ENCODE peak calls at places on chromosomes 16 and 17, in seven cellular contexts. J is lung; X is ovary; E is CD8-positive, alpha-beta T cell; B is neuronal stem cell; V is tibial artery; Y is naive thymus-derived CD4-positive, alpha-beta T cell. C is an unnamed sample.
A peak's percentile ranks its signal among the peaks of the same experiment; 100 is the strongest.

GRCh38 chr16:57624044-57624688 is 4.3 kb upstream of the ADGRG1 start:
- DNase-seq in J (no peak), X (no peak), E (no peak), B (no peak), V (no peak), Y (no peak), C (no peak)

GRCh38 chr17:48505788-48506187 is 25.0 kb downstream of the HOXB1 start:
- DNase-seq in J (no peak), X (no peak), E (no peak), B (no peak), V (no peak), Y (peak; percentile 30), C (peak; percentile 35)

GRCh38 chr17:40021471-40021961 is 6.3 kb downstream of the CSF3 start:
- DNase-seq in J (no peak), X (no peak), E (no peak), B (no peak), V (no peak), Y (no peak), C (no peak)

GRCh38 chr17:55706808-55707773 is 15.6 kb downstream of the TMEM100 start:
- DNase-seq in J (no peak), X (no peak), E (no peak), B (no peak), V (no peak), Y (no peak), C (no peak)

GRCh38 chr16:85554114-85554790 is 58.9 kb upstream of the GSE1 start:
- DNase-seq in J (peak; percentile 83), X (peak; percentile 50), E (peak; percentile 80), B (peak; percentile 54), V (peak; percentile 91), Y (peak; percentile 59), C (peak; percentile 75)

GRCh38 chr16:75323928-75324327 is 72.5 kb upstream of the BCAR1 start:
- DNase-seq in J (no peak), X (no peak), E (no peak), B (no peak), V (no peak), Y (no peak), C (no peak)

GRCh38 chr16:71328151-71328550 is 30.4 kb upstream of the CALB2 start:
- DNase-seq in J (no peak), X (no peak), E (no peak), B (no peak), V (no peak), Y (no peak), C (no peak)

GRCh38 chr17:41678907-41679739 is 9.6 kb upstream of the EIF1 start:
- DNase-seq in J (peak; percentile 65), X (no peak), E (peak; percentile 65), B (no peak), V (no peak), Y (peak; percentile 55), C (peak; percentile 90)

GRCh38 chr17:67027031-67027628 is 17.2 kb upstream of the CACNG1 start:
- DNase-seq in J (no peak), X (no peak), E (no peak), B (no peak), V (no peak), Y (no peak), C (no peak)

GRCh38 chr16:24152826-24153225 is 103.3 kb upstream of the CACNG3 start:
- DNase-seq in J (no peak), X (no peak), E (no peak), B (no peak), V (no peak), Y (no peak), C (no peak)

GRCh38 chr17:71970312-71970711 is 150.5 kb upstream of the SOX9 start:
- DNase-seq in J (no peak), X (no peak), E (no peak), B (no peak), V (no peak), Y (no peak), C (no peak)

GRCh38 chr16:2146739-2147138 is 1.7 kb upstream of the RAB26 start:
- DNase-seq in J (no peak), X (no peak), E (no peak), B (no peak), V (no peak), Y (no peak), C (no peak)

GRCh38 chr17:43377056-43377810 is 21.6 kb upstream of the ARL4D start:
- DNase-seq in J (no peak), X (no peak), E (no peak), B (no peak), V (no peak), Y (no peak), C (no peak)

GRCh38 chr17:78075545-78075944 is 53.0 kb downstream of the TMC6 start:
- DNase-seq in J (no peak), X (no peak), E (no peak), B (no peak), V (no peak), Y (no peak), C (no peak)

GRCh38 chr17:50691550-50692447 is 15.9 kb downstream of the ANKRD40 start:
- DNase-seq in J (peak; percentile 58), X (no peak), E (no peak), B (no peak), V (no peak), Y (no peak), C (no peak)

GRCh38 chr16:62035115-62036092 is 834 bp downstream of the CDH8 start:
- DNase-seq in J (no peak), X (no peak), E (no peak), B (peak; percentile 71), V (peak; percentile 56), Y (no peak), C (no peak)

GRCh38 chr17:7132511-7133094 is 18.0 kb upstream of the ASGR2 start:
- DNase-seq in J (no peak), X (no peak), E (peak; percentile 60), B (peak; percentile 61), V (no peak), Y (peak; percentile 91), C (peak; percentile 91)

GRCh38 chr17:20216154-20216815 is 207.1 kb downstream of the SPECC1 start:
- DNase-seq in J (no peak), X (no peak), E (no peak), B (no peak), V (no peak), Y (no peak), C (no peak)

GRCh38 chr16:17312100-17312732 is 158.5 kb downstream of the XYLT1 start:
- DNase-seq in J (no peak), X (no peak), E (no peak), B (no peak), V (no peak), Y (no peak), C (no peak)

GRCh38 chr17:41748275-41748674 is 13.8 kb upstream of the HAP1 start:
- DNase-seq in J (no peak), X (no peak), E (no peak), B (no peak), V (no peak), Y (no peak), C (no peak)

GRCh38 chr17:540632-541031 is 174.0 kb downstream of the VPS53 start:
- DNase-seq in J (no peak), X (no peak), E (no peak), B (no peak), V (no peak), Y (no peak), C (no peak)

GRCh38 chr17:539048-539447 is 175.6 kb downstream of the VPS53 start:
- DNase-seq in J (no peak), X (no peak), E (no peak), B (no peak), V (no peak), Y (no peak), C (no peak)

GRCh38 chr17:539766-540165 is 174.9 kb downstream of the VPS53 start:
- DNase-seq in J (no peak), X (no peak), E (no peak), B (no peak), V (no peak), Y (no peak), C (no peak)

GRCh38 chr17:537133-537532 is 177.5 kb downstream of the VPS53 start:
- DNase-seq in J (no peak), X (no peak), E (no peak), B (no peak), V (no peak), Y (no peak), C (no peak)

GRCh38 chr17:538096-538973 is 176.3 kb downstream of the VPS53 start:
- DNase-seq in J (no peak), X (no peak), E (no peak), B (no peak), V (no peak), Y (no peak), C (no peak)
- H3K4me1 ChIP-seq in J (peaks cover 8% of the 10 kb centered on the region), X (peaks cover 3% of the 10 kb centered on the region), E (no peaks in the 10 kb centered on the region), B (peaks cover 14% of the 10 kb centered on the region), V (no peaks in the 10 kb centered on the region), Y (no peaks in the 10 kb centered on the region), C (no peaks in the 10 kb centered on the region)

DNA sequence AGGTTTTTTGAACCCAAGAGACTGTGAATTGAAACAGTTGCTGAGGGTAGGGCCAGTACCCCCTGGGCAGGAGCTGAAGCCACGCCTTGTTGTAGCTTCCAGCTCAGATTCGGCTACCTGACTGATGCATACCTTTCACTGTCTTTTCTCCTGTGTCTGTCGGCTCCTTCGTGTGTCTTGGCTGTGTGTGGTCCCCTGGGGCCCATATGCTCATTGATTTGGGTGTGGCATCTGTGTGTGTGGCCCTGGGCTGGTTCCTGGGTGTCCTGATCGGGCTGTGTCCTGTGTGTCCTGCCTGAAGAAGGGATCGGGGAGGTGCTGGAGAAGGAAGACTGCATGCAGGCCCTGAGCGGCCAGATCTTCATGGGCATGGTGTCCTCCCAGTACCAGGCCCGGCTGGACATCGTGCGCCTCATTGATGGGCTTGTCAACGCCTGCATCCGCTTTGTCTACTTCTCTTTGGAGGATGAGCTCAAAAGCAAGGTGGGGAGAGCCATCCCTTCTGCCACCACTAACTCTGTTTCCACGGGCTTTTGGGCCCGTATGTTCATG is 20.9 kb downstream of the CASKIN2 start:
- DNase-seq in J (no peak), X (no peak), E (no peak), B (no peak), V (no peak), Y (no peak), C (no peak)
- H3K4me3 ChIP-seq in J (no peak overlapping the region), X (no peak overlapping the region), E (no peak overlapping the region), B (no peak overlapping the region), V (no peak overlapping the region), Y (no peak overlapping the region), C (no peak overlapping the region)

DNA sequence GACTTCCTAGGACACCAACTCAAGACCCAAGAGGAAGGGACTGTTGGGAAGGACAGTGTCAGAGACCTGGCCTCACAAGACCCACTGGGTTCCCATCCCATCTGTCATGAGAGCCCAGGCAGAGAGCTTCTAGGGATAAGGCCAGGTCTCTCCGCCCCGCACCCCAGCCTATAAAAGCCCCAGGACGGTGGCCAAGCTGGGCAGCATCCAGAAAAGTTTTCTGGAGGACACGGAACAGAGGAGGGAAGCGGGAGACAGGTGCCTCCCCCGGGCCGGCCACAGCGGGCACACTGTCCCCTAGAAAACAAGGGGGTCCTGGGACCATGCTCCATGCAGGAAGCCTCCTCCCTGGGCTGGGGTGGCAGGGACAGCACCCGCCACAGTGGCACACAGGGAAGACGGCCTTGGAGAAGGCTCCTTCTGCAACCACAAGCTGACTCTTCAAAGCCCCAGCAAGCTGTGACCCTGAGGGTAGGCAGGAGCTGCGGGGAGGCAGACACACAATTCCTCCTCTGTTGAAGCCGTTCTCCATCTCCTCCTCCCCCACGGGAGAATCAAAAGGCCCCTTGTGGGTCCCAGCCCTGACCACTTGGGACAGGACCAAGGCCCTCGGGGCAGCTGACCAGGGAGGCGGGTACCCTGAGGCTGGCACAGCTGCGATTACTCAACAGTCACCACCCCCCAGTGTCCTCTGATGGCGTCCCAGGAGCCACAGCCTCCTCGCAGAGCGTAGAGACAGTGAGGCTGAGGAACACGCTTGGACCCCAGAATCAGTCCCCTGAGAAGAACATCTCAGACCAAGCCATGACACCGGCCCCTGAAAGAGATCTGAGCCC is 26.1 kb downstream of the TRPV3 start:
- DNase-seq in J (no peak), X (peak; percentile 38), E (no peak), B (no peak), V (peak; percentile 56), Y (no peak), C (no peak)
- H3K27ac ChIP-seq in J (no peak overlapping the region), X (peak overlapping the region; percentile 75), E (no peak overlapping the region), B (peak overlapping the region; percentile 99), V (no peak overlapping the region), Y (no peak overlapping the region), C (no peak overlapping the region)

GRCh38 chr17:1560582-1561170 is 1.9 kb downstream of the PITPNA start:
- DNase-seq in J (no peak), X (no peak), E (no peak), B (no peak), V (no peak), Y (no peak), C (no peak)
- H3K4me1 ChIP-seq in J (peaks cover 20% of the 10 kb centered on the region), X (peaks cover 9% of the 10 kb centered on the region), E (peaks cover 14% of the 10 kb centered on the region), B (peaks cover 24% of the 10 kb centered on the region), V (peaks cover 29% of the 10 kb centered on the region), Y (peaks cover 8% of the 10 kb centered on the region), C (peaks cover 30% of the 10 kb centered on the region)